ENCODE peak calls at places on chromosome 2, in four cellular contexts. R is HT1080, J is NB4, T is sciatic nerve. H is an unnamed sample.
A peak's percentile ranks its signal among the peaks of the same experiment; 100 is the strongest.

GRCh38 chr2:155176345-155176744 is 477.9 kb downstream of the KCNJ3 start:
- DNase-seq in R (no peak), J (no peak), T (no peak), H (no peak)

GRCh38 chr2:201994973-201995638 is 38.5 kb upstream of the FZD7 start:
- DNase-seq in R (no peak), J (no peak), T (no peak), H (no peak)

GRCh38 chr2:169478339-169478738 is 955 bp upstream of the BBS5 start:
- DNase-seq in R (peak; percentile 39), J (peak; percentile 5), T (no peak), H (no peak)

GRCh38 chr2:107687087-107687486 is 139.6 kb upstream of the RGPD4 start:
- DNase-seq in R (no peak), J (no peak), T (no peak), H (no peak)

GRCh38 chr2:175837046-175837445 is 165.0 kb downstream of the LNPK start:
- DNase-seq in R (peak; percentile 87), J (peak; percentile 25), T (no peak), H (peak; percentile 49)

GRCh38 chr2:232129483-232129882 is 168.0 kb downstream of the DIS3L2 start:
- DNase-seq in R (no peak), J (no peak), T (no peak), H (no peak)

GRCh38 chr2:36361396-36361795 is 5.8 kb downstream of the CRIM1 start:
- DNase-seq in R (no peak), J (no peak), T (no peak), H (no peak)

GRCh38 chr2:190841707-190842505 is 38.7 kb upstream of the GLS start:
- DNase-seq in R (no peak), J (no peak), T (no peak), H (peak; percentile 79)

GRCh38 chr2:99101697-99102096 is 39.8 kb upstream of the C2orf15 start:
- DNase-seq in R (peak; percentile 18), J (peak; percentile 74), T (no peak), H (no peak)

GRCh38 chr2:174606336-174606735 is 8.7 kb upstream of the WIPF1 start:
- DNase-seq in R (peak; percentile 73), J (no peak), T (no peak), H (peak; percentile 77)

GRCh38 chr2:85114586-85115330 is 18.4 kb upstream of the TCF7L1 start:
- DNase-seq in R (no peak), J (no peak), T (no peak), H (no peak)

GRCh38 chr2:147463881-147464520 is 380.8 kb upstream of the ACVR2A start:
- DNase-seq in R (no peak), J (no peak), T (no peak), H (peak; percentile 91)

GRCh38 chr2:64525323-64525625 is 1.1 kb downstream of the AFTPH start:
- DNase-seq in R (no peak), J (peak; percentile 77), T (no peak), H (peak; percentile 24)

GRCh38 chr2:234588054-234588430 is 91.2 kb upstream of the ARL4C start:
- DNase-seq in R (no peak), J (no peak), T (no peak), H (no peak)

GRCh38 chr2:86556508-86556907 is 6.7 kb downstream of the CHMP3 start:
- DNase-seq in R (no peak), J (no peak), T (no peak), H (no peak)

GRCh38 chr2:33062665-33063249 is 116.0 kb downstream of the LTBP1 start:
- DNase-seq in R (peak; percentile 22), J (no peak), T (no peak), H (no peak)

GRCh38 chr2:159797468-159798375 is at the start of gene CD302:
- DNase-seq in R (peak; percentile 25), J (peak; percentile 82), T (peak; percentile 90), H (peak; percentile 31)

GRCh38 chr2:158266106-158266505 is 164.4 kb downstream of the UPP2 start:
- DNase-seq in R (no peak), J (no peak), T (no peak), H (no peak)

GRCh38 chr2:237573721-237574415 is 7.5 kb downstream of the PRLH start:
- DNase-seq in R (no peak), J (no peak), T (no peak), H (no peak)

GRCh38 chr2:223180463-223180862 is 128.5 kb downstream of the KCNE4 start:
- DNase-seq in R (no peak), J (no peak), T (no peak), H (no peak)

GRCh38 chr2:199186226-199186864 is 271.4 kb downstream of the SATB2 start:
- DNase-seq in R (no peak), J (no peak), T (no peak), H (no peak)

GRCh38 chr2:117703868-117704267 is 110.6 kb upstream of the DDX18 start:
- DNase-seq in R (no peak), J (no peak), T (no peak), H (no peak)

GRCh38 chr2:38534746-38535403 is 67.9 kb downstream of the HNRNPLL start:
- DNase-seq in R (no peak), J (no peak), T (no peak), H (no peak)

GRCh38 chr2:142863485-142863921 is 14.0 kb upstream of the KYNU start:
- DNase-seq in R (no peak), J (no peak), T (no peak), H (no peak)

GRCh38 chr2:53842891-53843290 is 16.9 kb downstream of the GPR75 start:
- DNase-seq in R (peak; percentile 43), J (no peak), T (no peak), H (no peak)